ENCODE peak calls at places on chromosomes 7 and 10, in seven cellular contexts. T, M, X, J, P, I and K are unnamed samples.

GRCh38 chr7:20352573-20353304 is 22.0 kb downstream of the ITGB8 start:
- DNase-seq in X (no peak), P (peak), I (peak), T (no peak), M (no peak), J (no peak), K (no peak)

GRCh38 chr7:101390901-101391301 is 28.2 kb downstream of the COL26A1 start:
- DNase-seq in M (no peak), T (peak), I (peak), X (no peak), P (peak), J (no peak), K (no peak)

GRCh38 chr7:1859266-1860035 is 189.4 kb downstream of the ELFN1 start:
- DNase-seq in I (no peak), X (no peak), J (no peak), P (no peak), M (no peak), T (peak), K (no peak)

GRCh38 chr7:133036290-133036689 is 45.6 kb downstream of the CHCHD3 start:
- DNase-seq in T (no peak), P (no peak), M (no peak), I (no peak), J (no peak), X (no peak), K (no peak)

GRCh38 chr7:85322252-85322651 is 135.4 kb upstream of the SEMA3D start:
- DNase-seq in T (no peak), I (no peak), M (no peak), P (no peak), J (no peak), X (no peak), K (no peak)

GRCh38 chr10:113620486-113620885 is 43.4 kb downstream of the NRAP start:
- DNase-seq in P (no peak), I (no peak), X (no peak), M (no peak), T (no peak), J (no peak), K (no peak)

GRCh38 chr7:72283309-72283708 is 128.8 kb downstream of the CALN1 start:
- DNase-seq in I (no peak), X (no peak), P (no peak), J (no peak), M (no peak), T (no peak), K (no peak)

GRCh38 chr10:109922976-109923921 is at the start of gene XPNPEP1:
- DNase-seq in J (peak), X (peak), P (peak), M (peak), T (peak), I (peak), K (peak)

GRCh38 chr7:17105701-17106100 is 192.8 kb upstream of the AHR start:
- DNase-seq in I (no peak), P (no peak), T (no peak), X (no peak), M (no peak), J (no peak), K (no peak)

GRCh38 chr7:111159426-111159825 is 68.5 kb downstream of the LRRN3 start:
- DNase-seq in J (no peak), M (no peak), X (no peak), P (no peak), I (peak), T (no peak), K (no peak)

GRCh38 chr7:36855330-36855729 is 131.0 kb upstream of the AOAH start:
- DNase-seq in P (no peak), T (no peak), M (no peak), J (no peak), X (peak), I (no peak), K (no peak)

GRCh38 chr10:50554995-50555568 is 68.7 kb downstream of the SGMS1 start:
- DNase-seq in X (no peak), M (no peak), P (no peak), T (no peak), I (peak), J (no peak), K (no peak)

GRCh38 chr7:117435475-117436043 is 8.3 kb upstream of the ASZ1 start:
- DNase-seq in M (no peak), X (no peak), P (peak), I (no peak), T (no peak), J (no peak), K (no peak)

GRCh38 chr7:102146989-102147388 is 139.7 kb upstream of the SH2B2 start:
- DNase-seq in P (no peak), J (no peak), M (peak), I (no peak), X (no peak), T (no peak), K (no peak)

GRCh38 chr10:34792881-34793280 is 22.2 kb downstream of the PARD3 start:
- DNase-seq in M (no peak), J (no peak), X (peak), I (no peak), T (no peak), P (no peak), K (no peak)

GRCh38 chr7:130178251-130178650 is 27.0 kb downstream of the TMEM209 start:
- DNase-seq in M (no peak), J (no peak), X (no peak), T (no peak), P (no peak), I (no peak), K (no peak)

GRCh38 chr7:123871998-123872867 is 27.3 kb downstream of the HYAL4 start:
- DNase-seq in M (peak), I (peak), P (peak), X (no peak), J (no peak), T (peak), K (peak)

GRCh38 chr7:130901209-130901783 is 167.3 kb upstream of the KLF14 start:
- DNase-seq in J (no peak), I (peak), X (no peak), T (peak), M (peak), P (peak), K (no peak)

GRCh38 chr7:149799397-149800168 is 26.2 kb upstream of the ZNF467 start:
- DNase-seq in M (no peak), T (peak), J (no peak), I (no peak), P (peak), X (no peak), K (peak)

GRCh38 chr10:96271017-96271815 is at the start of gene BLNK:
- DNase-seq in M (no peak), T (no peak), X (peak), J (no peak), P (peak), I (no peak), K (no peak)

GRCh38 chr10:71260622-71261325 is 48.4 kb downstream of the UNC5B start:
- DNase-seq in I (peak), P (peak), J (no peak), M (peak), T (peak), X (no peak), K (no peak)

GRCh38 chr7:149817836-149818535 is 20.2 kb upstream of the ZNF862 start:
- DNase-seq in T (no peak), I (no peak), P (no peak), J (no peak), M (no peak), X (no peak), K (no peak)

GRCh38 chr10:44293842-44294241 is 91.1 kb downstream of the CXCL12 start:
- DNase-seq in T (no peak), M (peak), J (no peak), X (no peak), I (peak), P (no peak), K (no peak)

GRCh38 chr10:9091515-9092093 is 1037.1 kb downstream of the GATA3 start:
- DNase-seq in I (no peak), T (no peak), J (no peak), X (no peak), M (no peak), P (no peak), K (no peak)

GRCh38 chr7:4879401-4880081 is 4.0 kb downstream of the RADIL start:
- DNase-seq in P (no peak), X (no peak), T (no peak), M (no peak), J (no peak), I (no peak), K (no peak)

GRCh38 chr10:25753776-25754175 is 180.3 kb upstream of the MYO3A start:
- DNase-seq in J (no peak), T (no peak), X (no peak), M (no peak), I (peak), P (peak), K (no peak)

GRCh38 chr7:104371216-104371796 is 42.9 kb downstream of the LHFPL3 start:
- DNase-seq in I (no peak), J (no peak), P (no peak), M (no peak), T (no peak), X (no peak), K (no peak)

GRCh38 chr7:136324073-136324704 is 347.0 kb upstream of the MTPN start:
- DNase-seq in P (no peak), J (no peak), X (no peak), M (no peak), I (no peak), T (no peak), K (no peak)

GRCh38 chr7:131108212-131108980 is 219.3 kb upstream of the MKLN1 start:
- DNase-seq in T (peak), P (no peak), X (no peak), J (no peak), M (no peak), I (peak), K (peak)

GRCh38 chr10:118046491-118047362 is at the start of gene RAB11FIP2:
- DNase-seq in P (peak), M (peak), I (peak), J (peak), X (peak), T (peak), K (peak)

GRCh38 chr7:30743371-30744074 is 8.4 kb upstream of the INMT start:
- DNase-seq in T (no peak), P (peak), I (no peak), M (peak), J (no peak), X (no peak), K (no peak)

GRCh38 chr10:125012851-125013528 is 71.1 kb downstream of the ZRANB1 start:
- DNase-seq in X (no peak), J (no peak), M (no peak), T (no peak), I (no peak), P (no peak), K (no peak)

GRCh38 chr7:9507281-9507680 is 1073.9 kb downstream of the NXPH1 start:
- DNase-seq in X (no peak), I (peak), J (no peak), P (peak), T (no peak), M (no peak), K (no peak)

GRCh38 chr7:29115130-29115529 is 31.2 kb downstream of the CPVL start:
- DNase-seq in M (no peak), X (peak), P (no peak), T (no peak), I (no peak), J (no peak), K (no peak)

GRCh38 chr7:29112721-29113120 is 33.6 kb downstream of the CPVL start:
- DNase-seq in T (no peak), P (no peak), J (no peak), X (no peak), I (no peak), M (no peak), K (no peak)

GRCh38 chr7:29115753-29116152 is 30.6 kb downstream of the CPVL start:
- DNase-seq in J (no peak), P (no peak), T (no peak), M (no peak), X (no peak), I (no peak), K (no peak)

GRCh38 chr7:29116361-29116760 is 30.0 kb downstream of the CPVL start:
- DNase-seq in X (no peak), T (no peak), J (no peak), P (no peak), M (no peak), I (no peak), K (no peak)

GRCh38 chr7:29113384-29114102 is 32.8 kb downstream of the CPVL start:
- DNase-seq in P (peak), J (no peak), X (peak), I (peak), T (no peak), M (no peak), K (no peak)
- TF ChIP-seq CTCF in P (peak), J (no peak), X (no peak), I (peak), T (peak), M (no peak), K (peak)

DNA sequence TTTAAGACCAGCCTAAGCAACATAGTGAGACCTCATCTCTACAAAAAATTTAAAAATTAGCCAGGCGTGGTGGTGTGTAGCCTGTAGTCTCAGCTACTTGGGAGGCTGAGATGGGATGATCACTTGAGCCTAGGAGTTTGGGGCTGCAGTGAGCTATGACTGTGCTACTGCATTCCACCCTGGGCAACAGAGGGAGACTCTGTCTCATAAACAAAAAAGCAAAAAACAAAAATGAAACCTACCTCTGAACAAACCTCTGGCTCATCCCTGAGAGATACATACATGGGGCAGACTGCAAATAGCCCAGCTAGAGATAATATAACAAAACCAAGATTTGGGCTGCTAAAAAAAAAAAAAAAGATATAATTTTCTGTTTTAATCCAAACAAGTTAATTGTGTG is 19.5 kb downstream of the C10orf67 start:
- DNase-seq in X (no peak), I (no peak), P (no peak), T (no peak), M (no peak), J (no peak), K (no peak)
- TF ChIP-seq CTCF in X (no peak), I (no peak), P (no peak), T (no peak), M (no peak), J (no peak), K (no peak)

GRCh38 chr7:3668743-3669142 is 367.7 kb downstream of the SDK1 start:
- DNase-seq in P (no peak), T (no peak), X (no peak), J (no peak), M (no peak), I (no peak), K (no peak)

GRCh38 chr7:3670898-3671297 is 369.8 kb downstream of the SDK1 start:
- DNase-seq in P (no peak), J (no peak), X (no peak), M (no peak), I (no peak), T (no peak), K (no peak)

GRCh38 chr7:3678411-3678810 is 377.4 kb downstream of the SDK1 start:
- DNase-seq in I (no peak), J (no peak), X (no peak), M (no peak), P (no peak), T (no peak), K (no peak)

DNA sequence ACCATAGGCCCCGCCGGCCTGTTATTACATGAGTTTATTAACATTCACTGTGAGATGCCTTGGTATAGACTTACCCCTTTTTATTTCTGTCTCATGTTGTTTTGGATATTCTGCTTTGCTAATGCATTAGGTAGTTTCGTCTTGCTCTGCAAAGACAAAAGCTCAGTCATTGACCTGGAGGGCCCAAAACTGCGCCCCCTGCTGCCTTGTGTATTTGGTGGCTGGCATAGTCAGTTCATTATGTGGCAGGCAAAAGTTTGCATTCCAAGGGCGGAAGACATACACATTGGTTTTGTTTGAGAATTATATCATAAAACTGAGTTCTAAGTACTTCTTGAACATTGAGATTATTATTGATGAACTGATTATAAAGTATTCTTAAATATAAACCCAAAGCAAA is 372.5 kb downstream of the SDK1 start:
- DNase-seq in T (peak), M (no peak), I (peak), P (peak), J (no peak), X (no peak), K (no peak)
- TF ChIP-seq CTCF in T (peak), M (no peak), I (peak), P (peak), J (peak), X (no peak), K (peak)

DNA sequence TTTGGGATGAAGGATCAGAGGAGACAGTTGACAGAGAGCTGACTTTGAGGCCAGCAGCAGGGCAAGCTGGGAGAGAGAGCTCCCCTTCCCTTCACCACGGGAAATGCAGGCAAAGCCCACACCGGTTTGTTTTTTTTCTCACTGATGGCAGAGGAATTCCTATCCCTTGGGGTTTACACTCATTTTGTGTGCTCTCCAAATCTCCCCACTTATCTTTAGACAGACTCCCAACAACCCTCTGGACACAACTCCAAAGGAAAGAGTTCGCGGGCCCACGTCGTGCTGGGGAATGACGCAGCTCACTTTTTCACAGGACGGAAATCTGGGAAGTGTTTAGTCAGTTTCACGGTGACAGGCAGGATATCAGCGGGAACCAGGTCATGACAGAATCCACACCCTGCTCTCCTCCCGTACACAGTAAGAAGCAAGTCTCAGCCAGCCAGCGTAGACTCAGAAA is 68.3 kb upstream of the FAM171A1 start:
- DNase-seq in P (peak), T (no peak), M (peak), J (no peak), I (peak), X (no peak), K (no peak)
- TF ChIP-seq CTCF in P (peak), T (peak), M (no peak), J (no peak), I (peak), X (no peak), K (peak)

DNA sequence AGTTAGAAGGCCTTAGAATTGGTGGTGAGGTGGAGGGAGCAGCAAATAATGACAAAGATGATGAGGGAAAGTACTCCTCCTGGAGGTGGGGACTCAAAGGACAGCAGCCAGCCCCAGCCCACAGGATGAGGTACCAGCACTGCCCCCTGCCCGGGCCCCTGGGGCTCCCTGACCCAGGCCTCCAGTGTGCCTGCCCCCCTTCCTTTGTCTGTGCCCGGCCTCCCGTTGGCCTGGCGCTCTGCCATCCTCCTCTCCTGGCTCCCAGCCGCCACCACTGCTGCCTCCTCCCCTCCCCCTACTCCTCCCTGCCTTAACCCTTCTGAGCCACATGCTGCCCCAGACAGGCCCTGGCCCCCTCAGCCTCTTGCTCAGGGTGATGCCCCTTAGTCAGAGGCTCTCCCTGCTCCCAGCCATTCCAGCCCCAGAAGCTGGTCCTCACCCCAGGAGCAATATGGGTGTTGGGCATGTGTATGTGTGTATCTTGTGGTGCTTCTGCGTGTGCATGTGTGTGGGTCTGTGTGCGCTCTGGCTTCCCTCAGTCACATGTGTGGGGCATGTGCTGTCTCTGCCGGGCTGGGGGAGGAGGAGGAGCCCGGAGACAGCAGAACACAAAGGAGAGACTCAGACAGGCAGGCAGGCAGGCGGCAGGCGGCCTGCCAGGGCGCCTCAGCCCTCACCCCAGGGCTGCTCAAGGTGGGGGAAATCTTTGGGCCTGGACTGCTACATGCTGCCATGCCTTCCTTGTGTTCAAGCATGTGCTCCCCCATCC is 2.6 kb downstream of the LDB1 start:
- DNase-seq in M (peak), J (peak), T (peak), I (peak), X (peak), P (peak), K (no peak)
- TF ChIP-seq CTCF in M (no peak), J (no peak), T (peak), I (peak), X (no peak), P (peak), K (no peak)

GRCh38 chr10:99280472-99280871 is 44.8 kb upstream of the HPSE2 start:
- DNase-seq in J (no peak), M (no peak), T (no peak), I (no peak), X (no peak), P (no peak), K (no peak)

GRCh38 chr10:99279626-99280111 is 44.0 kb upstream of the HPSE2 start:
- DNase-seq in P (peak), T (no peak), M (no peak), I (no peak), J (no peak), X (no peak), K (no peak)

DNA sequence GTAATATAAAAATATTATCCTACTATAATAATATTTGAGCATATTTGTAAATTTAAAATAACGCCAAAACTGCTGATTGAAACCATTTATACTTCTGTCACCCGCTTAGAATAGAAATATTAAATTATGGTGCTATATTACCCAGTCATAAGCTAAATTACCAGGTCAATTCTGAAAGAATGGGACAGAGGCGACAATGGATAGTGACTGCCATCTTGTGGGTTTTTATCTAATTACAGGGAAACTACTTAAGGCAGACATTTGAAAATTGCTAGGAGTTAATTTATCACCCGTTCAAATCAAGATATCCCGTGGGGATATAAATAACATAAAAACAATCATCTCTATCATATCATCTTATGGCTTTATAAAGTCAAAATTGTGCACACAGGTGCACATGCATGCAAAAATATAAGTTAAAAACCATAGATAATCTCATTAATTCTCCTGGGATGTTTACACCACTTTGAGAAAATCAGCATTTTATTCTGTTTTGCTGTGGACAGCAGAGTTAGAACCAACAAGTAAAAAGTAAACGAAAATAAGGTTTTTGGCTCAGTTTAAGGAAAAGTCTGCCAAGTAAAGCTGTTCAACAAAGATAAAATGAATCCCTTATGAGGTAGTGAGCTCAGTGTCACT is 41.3 kb upstream of the HPSE2 start:
- DNase-seq in T (no peak), I (peak), M (no peak), P (peak), J (no peak), X (no peak), K (no peak)
- TF ChIP-seq CTCF in T (peak), I (peak), M (no peak), P (peak), J (no peak), X (no peak), K (peak)